ENCODE peak calls at places on chromosomes 6 and 20, in eight cellular contexts. Q, E, P, R, M, C, X and F are unnamed samples.
A peak's percentile ranks its signal among the peaks of the same experiment; 100 is the strongest.

GRCh38 chr6:144952456-144953240 is 667.5 kb downstream of the UTRN start:
- DNase-seq in Q (no peak), E (no peak), P (no peak), R (no peak), M (no peak), C (no peak), X (no peak), F (no peak)

GRCh38 chr6:52547647-52548352 is 29.1 kb downstream of the TRAM2 start:
- DNase-seq in Q (no peak), E (no peak), P (no peak), R (no peak), M (no peak), C (peak; percentile 32), X (no peak), F (no peak)

GRCh38 chr20:1646975-1647431 is 10.6 kb downstream of the SIRPG start:
- DNase-seq in Q (no peak), E (no peak), P (no peak), R (no peak), M (no peak), C (no peak), X (peak; percentile 56), F (no peak)

GRCh38 chr6:31525932-31526591 is 2.7 kb upstream of the MCCD1 start:
- DNase-seq in Q (no peak), E (no peak), P (no peak), R (no peak), M (no peak), C (peak; percentile 72), X (peak; percentile 18), F (no peak)

GRCh38 chr20:47456952-47457724 is 44.5 kb upstream of the NCOA3 start:
- DNase-seq in Q (no peak), E (no peak), P (no peak), R (peak; percentile 76), M (no peak), C (peak; percentile 68), X (no peak), F (no peak)

GRCh38 chr20:1569417-1569861 is 11.9 kb upstream of the SIRPD start:
- DNase-seq in Q (no peak), E (peak; percentile 0), P (no peak), R (peak; percentile 85), M (no peak), C (peak; percentile 41), X (no peak), F (no peak)

GRCh38 chr6:164034602-164035140 is 620.2 kb downstream of the QKI start:
- DNase-seq in Q (no peak), E (no peak), P (no peak), R (no peak), M (no peak), C (no peak), X (no peak), F (no peak)

GRCh38 chr20:6575912-6576391 is 191.5 kb upstream of the BMP2 start:
- DNase-seq in Q (no peak), E (no peak), P (no peak), R (peak; percentile 37), M (no peak), C (no peak), X (no peak), F (no peak)

GRCh38 chr6:30483677-30484279 is 5.5 kb upstream of the HLA-E start:
- DNase-seq in Q (peak; percentile 17), E (no peak), P (peak; percentile 32), R (no peak), M (no peak), C (peak; percentile 62), X (no peak), F (no peak)

GRCh38 chr20:7025635-7026034 is 258.1 kb downstream of the BMP2 start:
- DNase-seq in Q (no peak), E (no peak), P (no peak), R (no peak), M (no peak), C (no peak), X (no peak), F (no peak)

GRCh38 chr6:130993292-130993765 is 69.7 kb downstream of the EPB41L2 start:
- DNase-seq in Q (no peak), E (no peak), P (no peak), R (no peak), M (no peak), C (no peak), X (no peak), F (no peak)

GRCh38 chr20:54221383-54221782 is 13.5 kb downstream of the PFDN4 start:
- DNase-seq in Q (no peak), E (no peak), P (no peak), R (no peak), M (no peak), C (no peak), X (no peak), F (no peak)

GRCh38 chr6:30194797-30195690 is 18.2 kb downstream of the TRIM26 start:
- DNase-seq in Q (no peak), E (no peak), P (no peak), R (no peak), M (no peak), C (no peak), X (no peak), F (no peak)

GRCh38 chr20:47543006-47543431 is 41.3 kb downstream of the NCOA3 start:
- DNase-seq in Q (no peak), E (peak; percentile 34), P (no peak), R (no peak), M (no peak), C (peak; percentile 51), X (no peak), F (no peak)

GRCh38 chr20:63685269-63686026 is 11.0 kb upstream of the TNFRSF6B start:
- DNase-seq in Q (no peak), E (no peak), P (no peak), R (no peak), M (no peak), C (no peak), X (no peak), F (no peak)

GRCh38 chr6:52503344-52503747 is 73.5 kb downstream of the TRAM2 start:
- DNase-seq in Q (peak; percentile 54), E (no peak), P (no peak), R (no peak), M (no peak), C (no peak), X (no peak), F (no peak)

GRCh38 chr6:167551634-167552630 is 227.0 kb downstream of the TTLL2 start:
- DNase-seq in Q (no peak), E (no peak), P (no peak), R (no peak), M (no peak), C (no peak), X (no peak), F (no peak)

GRCh38 chr6:101539510-101540245 is 146.2 kb downstream of the GRIK2 start:
- DNase-seq in Q (no peak), E (no peak), P (no peak), R (peak; percentile 31), M (no peak), C (peak; percentile 73), X (no peak), F (no peak)